ENCODE peak calls at places on chromosome 12, in four cellular contexts. X is stimulated activated naive B cell treated with anti-CD40 and anti-IgM and Interleukin-4, amounts not matched to agents 10 μg/mL and 1 μg/mL and 100 μg/mL, for 72 hours; A is brain pericyte; N is Right ventricle myocardium superior. J is an unnamed sample.

GRCh38 chr12:52200086-52200782 is 8.4 kb upstream of the KRT80 start:
- DNase-seq in X (no peak), A (no peak), N (peak), J (no peak)

GRCh38 chr12:67747869-67748760 is 99.6 kb downstream of the DYRK2 start:
- DNase-seq in X (no peak), A (no peak), N (no peak), J (no peak)

GRCh38 chr12:49825360-49825970 is 2.7 kb downstream of the NCKAP5L start:
- DNase-seq in X (no peak), A (no peak), N (peak), J (peak)

GRCh38 chr12:60255044-60255443 is 659.2 kb downstream of the SLC16A7 start:
- DNase-seq in X (no peak), A (no peak), N (no peak), J (no peak)

GRCh38 chr12:111664510-111664909 is 21.2 kb downstream of the BRAP start:
- DNase-seq in X (no peak), A (no peak), N (no peak), J (no peak)

GRCh38 chr12:57883057-57883456 is 36.5 kb upstream of the CTDSP2 start:
- DNase-seq in X (no peak), A (no peak), N (no peak), J (no peak)

GRCh38 chr12:72072613-72073212 is 134.1 kb downstream of the TPH2 start:
- DNase-seq in X (no peak), A (no peak), N (no peak), J (no peak)

GRCh38 chr12:41531147-41531829 is 343.2 kb downstream of the PDZRN4 start:
- DNase-seq in X (no peak), A (no peak), N (peak), J (peak)

GRCh38 chr12:108801736-108802665 is 55.4 kb downstream of the SSH1 start:
- DNase-seq in X (no peak), A (peak), N (peak), J (no peak)

GRCh38 chr12:31011336-31011735 is 62.3 kb upstream of the DDX11 start:
- DNase-seq in X (no peak), A (no peak), N (no peak), J (no peak)

GRCh38 chr12:57216014-57216891 is at the start of gene NXPH4:
- DNase-seq in X (no peak), A (no peak), N (no peak), J (no peak)